ENCODE peak calls at places on chromosomes 3 and 15, in nine cellular contexts. Z, Y, F, K, A, S, M, I and H are unnamed samples.

GRCh38 chr3:155676252-155676981 is 68.5 kb downstream of the PLCH1 start:
- DNase-seq in Z (no peak), Y (peak), F (no peak), K (no peak), A (no peak), S (no peak), M (peak), I (no peak), H (peak)

GRCh38 chr3:55017876-55018275 is 90.0 kb upstream of the LRTM1 start:
- DNase-seq in Z (no peak), Y (no peak), F (no peak), K (no peak), A (no peak), S (no peak), M (peak), I (no peak), H (no peak)

GRCh38 chr3:135871311-135871710 is 94.2 kb upstream of the PPP2R3A start:
- DNase-seq in Z (no peak), Y (no peak), F (no peak), K (no peak), A (no peak), S (no peak), M (no peak), I (no peak), H (no peak)

GRCh38 chr15:94230886-94231727 is at the start of gene MCTP2:
- DNase-seq in Z (peak), Y (peak), F (peak), K (peak), A (peak), S (peak), M (peak), I (peak), H (no peak)

GRCh38 chr3:42050126-42050525 is 41.0 kb upstream of the TRAK1 start:
- DNase-seq in Z (no peak), Y (no peak), F (no peak), K (no peak), A (no peak), S (no peak), M (no peak), I (no peak), H (no peak)

GRCh38 chr3:140432176-140432753 is 245.6 kb upstream of the TRIM42 start:
- DNase-seq in Z (no peak), Y (no peak), F (no peak), K (peak), A (no peak), S (no peak), M (no peak), I (peak), H (no peak)

GRCh38 chr3:169662215-169663070 is 1.1 kb downstream of the MECOM start:
- DNase-seq in Z (peak), Y (peak), F (peak), K (no peak), A (peak), S (no peak), M (peak), I (peak), H (peak)

GRCh38 chr15:38050529-38050928 is 116.1 kb downstream of the TMCO5A start:
- DNase-seq in Z (peak), Y (no peak), F (no peak), K (no peak), A (no peak), S (no peak), M (peak), I (no peak), H (no peak)

GRCh38 chr3:45280227-45280626 is 54.1 kb upstream of the TMEM158 start:
- DNase-seq in Z (no peak), Y (no peak), F (no peak), K (no peak), A (no peak), S (no peak), M (no peak), I (no peak), H (no peak)

GRCh38 chr15:101051291-101052030 is 132.3 kb downstream of the LRRK1 start:
- DNase-seq in Z (no peak), Y (no peak), F (no peak), K (peak), A (peak), S (peak), M (no peak), I (peak), H (no peak)

GRCh38 chr3:28856796-28857195 is 424.1 kb upstream of the RBMS3 start:
- DNase-seq in Z (no peak), Y (no peak), F (no peak), K (no peak), A (no peak), S (no peak), M (peak), I (no peak), H (no peak)

GRCh38 chr15:70792171-70792573 is 28.8 kb upstream of the UACA start:
- DNase-seq in Z (no peak), Y (no peak), F (no peak), K (no peak), A (no peak), S (no peak), M (peak), I (no peak), H (no peak)

GRCh38 chr3:31481697-31482096 is 51.0 kb upstream of the STT3B start:
- DNase-seq in Z (no peak), Y (no peak), F (no peak), K (no peak), A (no peak), S (no peak), M (no peak), I (no peak), H (no peak)

GRCh38 chr15:71571641-71572040 is 238.7 kb upstream of the NR2E3 start:
- DNase-seq in Z (no peak), Y (no peak), F (no peak), K (no peak), A (no peak), S (no peak), M (no peak), I (no peak), H (no peak)

GRCh38 chr15:100330629-100331215 is 11.1 kb downstream of the ADAMTS17 start:
- DNase-seq in Z (peak), Y (no peak), F (no peak), K (peak), A (no peak), S (no peak), M (no peak), I (no peak), H (no peak)

GRCh38 chr15:38453971-38454686 is at the start of gene FAM98B:
- DNase-seq in Z (peak), Y (peak), F (peak), K (no peak), A (peak), S (peak), M (peak), I (peak), H (peak)

GRCh38 chr3:69433938-69434263 is 48.0 kb upstream of the FRMD4B start:
- DNase-seq in Z (no peak), Y (no peak), F (no peak), K (no peak), A (no peak), S (no peak), M (peak), I (no peak), H (no peak)

GRCh38 chr15:71435552-71435951 is 320.3 kb downstream of the THSD4 start:
- DNase-seq in Z (no peak), Y (no peak), F (no peak), K (no peak), A (no peak), S (no peak), M (no peak), I (no peak), H (no peak)

GRCh38 chr3:125141596-125142417 is 70.7 kb downstream of the SLC12A8 start:
- DNase-seq in Z (peak), Y (peak), F (no peak), K (no peak), A (peak), S (no peak), M (no peak), I (peak), H (no peak)

GRCh38 chr3:106337116-106337515 is 468.3 kb upstream of the CBLB start:
- DNase-seq in Z (no peak), Y (no peak), F (no peak), K (no peak), A (no peak), S (no peak), M (peak), I (no peak), H (no peak)

GRCh38 chr3:32959370-32959769 is 7.9 kb downstream of the CCR4 start:
- DNase-seq in Z (no peak), Y (no peak), F (no peak), K (peak), A (no peak), S (no peak), M (no peak), I (no peak), H (no peak)

GRCh38 chr3:23183731-23184130 is 19.4 kb upstream of the UBE2E2 start:
- DNase-seq in Z (peak), Y (peak), F (peak), K (no peak), A (no peak), S (no peak), M (peak), I (peak), H (peak)

GRCh38 chr3:63355809-63356208 is 77.7 kb downstream of the SYNPR start:
- DNase-seq in Z (no peak), Y (no peak), F (no peak), K (no peak), A (no peak), S (no peak), M (no peak), I (no peak), H (no peak)

GRCh38 chr3:69505770-69506407 is 120.0 kb upstream of the FRMD4B start:
- DNase-seq in Z (no peak), Y (no peak), F (no peak), K (no peak), A (no peak), S (no peak), M (no peak), I (no peak), H (no peak)

GRCh38 chr15:42846647-42847046 is 73.9 kb downstream of the TTBK2 start:
- DNase-seq in Z (no peak), Y (no peak), F (no peak), K (no peak), A (no peak), S (no peak), M (no peak), I (no peak), H (no peak)

GRCh38 chr3:130255442-130255841 is 90.0 kb upstream of the COL6A5 start:
- DNase-seq in Z (no peak), Y (no peak), F (no peak), K (no peak), A (no peak), S (no peak), M (no peak), I (no peak), H (no peak)
- TF ChIP-seq POLR2A in Z (no peak), Y (no peak), F (no peak), K (no peak), A (no peak), S (no peak), M (no peak), I (no peak), H (no peak)

GRCh38 chr15:78340243-78341056 is at the start of gene CRABP1:
- DNase-seq in Z (no peak), Y (no peak), F (no peak), K (no peak), A (peak), S (no peak), M (no peak), I (no peak), H (no peak)
- TF ChIP-seq POLR2A in Z (no peak), Y (no peak), F (no peak), K (no peak), A (no peak), S (no peak), M (no peak), I (no peak), H (no peak)

DNA sequence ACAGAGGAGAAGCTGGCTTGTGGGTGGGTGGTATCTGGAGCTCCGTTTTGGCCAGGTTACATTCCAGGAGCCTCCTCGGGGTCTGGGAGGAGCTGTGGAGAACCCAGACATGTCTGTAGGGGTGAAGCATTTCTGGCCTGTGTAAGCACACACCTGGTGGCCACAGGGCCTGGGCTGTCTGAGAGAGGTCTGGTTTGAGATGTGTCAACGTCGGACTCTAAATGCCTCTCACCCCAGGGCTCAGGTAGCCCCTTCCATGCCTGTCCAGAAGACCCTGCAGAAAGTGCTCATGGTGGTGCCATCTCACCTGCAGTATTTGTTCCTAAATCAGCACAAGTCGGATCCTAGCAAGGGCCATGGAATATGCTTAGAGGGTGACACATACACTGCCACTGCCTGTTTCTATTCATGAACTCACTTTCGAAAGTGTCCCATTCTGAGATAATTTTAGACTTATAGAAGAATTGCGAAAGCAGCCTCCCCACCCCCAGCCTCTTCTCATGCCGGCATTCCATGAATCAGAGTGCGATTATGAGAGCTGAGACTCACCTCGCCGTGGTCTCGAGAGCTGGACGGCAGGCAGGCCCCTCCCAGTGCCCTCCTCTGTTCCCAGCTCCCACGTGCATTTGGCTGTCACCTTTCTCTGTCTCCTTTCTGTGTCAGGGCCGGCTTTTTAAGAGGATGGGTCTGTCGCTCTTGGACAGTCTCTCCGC is 63.7 kb downstream of the KLF15 start:
- DNase-seq in Z (peak), Y (no peak), F (peak), K (peak), A (no peak), S (no peak), M (peak), I (no peak), H (no peak)
- TF ChIP-seq POLR2A in Z (no peak), Y (no peak), F (no peak), K (no peak), A (no peak), S (no peak), M (no peak), I (no peak), H (no peak)

GRCh38 chr3:49279376-49279775 is 2.3 kb upstream of the C3orf62 start:
- DNase-seq in Z (no peak), Y (no peak), F (no peak), K (no peak), A (no peak), S (no peak), M (peak), I (no peak), H (no peak)

GRCh38 chr3:49273825-49274532 is 3.1 kb downstream of the C3orf62 start:
- DNase-seq in Z (no peak), Y (no peak), F (no peak), K (no peak), A (no peak), S (no peak), M (no peak), I (no peak), H (no peak)

GRCh38 chr3:49278548-49278947 is 1.5 kb upstream of the C3orf62 start:
- DNase-seq in Z (no peak), Y (no peak), F (no peak), K (no peak), A (no peak), S (no peak), M (no peak), I (no peak), H (no peak)

GRCh38 chr3:49277357-49277723 is 308 bp upstream of the C3orf62 start:
- DNase-seq in Z (no peak), Y (no peak), F (no peak), K (no peak), A (no peak), S (no peak), M (no peak), I (no peak), H (no peak)

GRCh38 chr3:49276475-49277356 is at the start of gene C3orf62:
- DNase-seq in Z (peak), Y (peak), F (no peak), K (peak), A (peak), S (peak), M (peak), I (peak), H (peak)
- TF ChIP-seq POLR2A in Z (peak), Y (peak), F (no peak), K (no peak), A (no peak), S (no peak), M (no peak), I (peak), H (peak)

DNA sequence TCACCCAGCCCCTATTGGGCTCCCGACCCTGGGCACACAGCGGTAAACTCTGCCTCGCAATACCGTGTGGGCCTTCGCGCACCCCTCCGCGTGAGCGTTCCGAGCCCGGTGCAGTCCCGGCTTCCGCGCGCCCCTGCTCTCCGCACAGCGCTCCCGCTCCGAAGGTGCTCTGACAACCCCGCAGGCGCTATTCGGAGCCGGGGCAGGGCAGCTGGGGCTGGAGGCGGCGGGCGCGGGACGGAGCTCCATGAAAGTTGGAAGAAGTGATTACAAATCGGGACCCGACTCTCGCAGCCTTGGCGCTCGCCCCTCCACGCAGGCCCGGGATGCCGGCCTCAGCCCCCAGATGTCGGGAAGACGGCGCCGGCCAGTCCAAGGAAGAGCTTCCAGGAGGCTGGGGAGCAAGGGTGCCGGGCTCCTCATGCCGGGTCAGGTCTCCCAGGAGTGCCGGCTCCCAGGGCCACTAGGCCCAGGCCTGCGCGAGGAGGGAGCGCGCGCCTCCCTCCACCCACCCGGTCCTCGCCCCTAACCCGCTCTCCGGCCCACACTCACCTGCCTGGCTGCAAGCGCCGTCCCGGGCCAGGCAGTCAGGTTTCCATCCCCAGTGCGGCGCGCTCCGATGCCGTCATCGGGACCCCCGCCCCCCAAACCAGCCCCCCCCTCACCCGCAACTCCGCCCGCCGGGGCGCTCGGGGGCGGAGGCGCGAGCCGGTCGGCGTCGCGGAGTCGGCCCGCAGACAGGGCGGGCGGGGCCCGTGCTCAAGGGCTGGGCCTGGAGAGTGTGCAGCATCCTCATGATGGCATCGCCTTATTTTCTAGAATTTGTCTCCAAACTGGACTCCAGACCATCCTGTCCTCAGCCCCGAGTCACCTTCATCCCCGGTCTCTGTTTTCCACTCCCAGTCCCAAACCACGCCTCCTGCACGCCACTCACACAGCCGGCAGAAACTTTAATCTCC is at the start of gene KIF7:
- DNase-seq in Z (no peak), Y (no peak), F (peak), K (no peak), A (no peak), S (no peak), M (peak), I (peak), H (peak)
- TF ChIP-seq POLR2A in Z (no peak), Y (no peak), F (no peak), K (no peak), A (no peak), S (no peak), M (no peak), I (no peak), H (peak)

GRCh38 chr15:41121951-41122350 is 5.9 kb upstream of the INO80 start:
- DNase-seq in Z (no peak), Y (no peak), F (no peak), K (no peak), A (no peak), S (no peak), M (no peak), I (no peak), H (no peak)
- TF ChIP-seq POLR2A in Z (no peak), Y (no peak), F (no peak), K (no peak), A (no peak), S (no peak), M (no peak), I (no peak), H (no peak)

DNA sequence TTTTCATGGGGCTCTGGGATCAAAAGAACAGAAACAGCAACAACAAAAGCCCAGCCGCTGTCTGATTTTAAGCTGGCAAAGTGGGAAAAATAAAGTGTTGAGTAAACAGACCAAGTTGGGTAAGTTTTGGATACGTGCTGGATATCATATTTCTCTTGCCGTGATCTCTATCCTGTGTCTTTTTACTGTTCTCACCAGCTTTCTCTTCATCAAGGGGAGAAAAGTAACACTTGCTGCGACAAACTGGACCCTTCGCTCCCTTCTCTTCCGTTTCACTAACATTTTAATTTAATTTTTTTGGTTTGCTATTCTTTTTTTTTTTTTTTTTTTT is 356 bp downstream of the TMEM45A start:
- DNase-seq in Z (no peak), Y (no peak), F (no peak), K (no peak), A (no peak), S (no peak), M (no peak), I (no peak), H (no peak)
- TF ChIP-seq POLR2A in Z (no peak), Y (no peak), F (no peak), K (no peak), A (no peak), S (no peak), M (no peak), I (no peak), H (no peak)

GRCh38 chr3:13335062-13335461 is 85.1 kb downstream of the NUP210 start:
- DNase-seq in Z (no peak), Y (no peak), F (no peak), K (no peak), A (no peak), S (no peak), M (no peak), I (no peak), H (no peak)

GRCh38 chr3:13332158-13332557 is 88.0 kb downstream of the NUP210 start:
- DNase-seq in Z (no peak), Y (peak), F (no peak), K (no peak), A (no peak), S (no peak), M (no peak), I (no peak), H (peak)

GRCh38 chr3:13333236-13333897 is 86.8 kb downstream of the NUP210 start:
- DNase-seq in Z (no peak), Y (no peak), F (no peak), K (no peak), A (no peak), S (no peak), M (no peak), I (no peak), H (no peak)

GRCh38 chr3:13335503-13335902 is 84.6 kb downstream of the NUP210 start:
- DNase-seq in Z (no peak), Y (no peak), F (no peak), K (no peak), A (no peak), S (no peak), M (no peak), I (no peak), H (no peak)

DNA sequence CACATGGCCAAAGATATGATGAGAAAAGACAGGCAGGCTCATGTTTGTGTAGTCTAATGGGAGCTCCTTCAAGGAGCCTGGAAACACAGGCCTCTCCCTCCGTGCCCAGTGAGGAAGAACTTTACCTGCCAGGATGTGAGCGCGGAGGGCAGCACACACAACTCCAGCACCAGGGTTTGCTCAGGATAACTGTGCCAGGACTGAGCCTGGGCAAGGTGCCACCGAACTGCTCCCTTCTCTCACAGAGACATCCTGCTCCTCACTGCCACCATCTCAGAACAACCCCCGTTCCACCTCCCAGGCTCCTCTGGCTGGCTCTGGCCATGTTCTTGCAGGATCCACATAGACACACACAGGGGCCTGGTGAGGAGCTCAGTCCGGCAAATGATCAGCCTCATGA is 87.4 kb downstream of the NUP210 start:
- DNase-seq in Z (no peak), Y (peak), F (no peak), K (no peak), A (no peak), S (no peak), M (no peak), I (no peak), H (no peak)
- TF ChIP-seq POLR2A in Z (no peak), Y (no peak), F (no peak), K (no peak), A (no peak), S (no peak), M (no peak), I (no peak), H (no peak)